ENCODE peak calls at places on chromosomes 11 and 22, in nine cellular contexts. W is heart left ventricle, J is transverse colon, O is thyroid gland, T is HepG2, Z is prostate gland, S is esophagus squamous epithelium, G is right lobe of liver, Y is stomach. V is an unnamed sample.

GRCh38 chr11:107591446-107592236 is 694 bp downstream of the ELMOD1 start:
- DNase-seq in W (no peak), J (no peak), O (peak; percentile 9), T (no peak), Z (no peak), S (no peak), G (peak; percentile 32), Y (no peak), V (peak; percentile 27)

GRCh38 chr11:21037836-21038235 is 368.4 kb downstream of the NELL1 start:
- DNase-seq in W (no peak), J (no peak), O (no peak), T (no peak), Z (no peak), S (no peak), G (no peak), Y (no peak), V (no peak)

GRCh38 chr22:49297286-49297870 is 530.3 kb downstream of the BRD1 start:
- DNase-seq in W (no peak), J (no peak), O (no peak), T (no peak), Z (peak; percentile 1), S (no peak), G (no peak), Y (peak; percentile 10), V (no peak)

GRCh38 chr22:33984211-33984610 is 63.9 kb upstream of the LARGE1 start:
- DNase-seq in W (no peak), J (no peak), O (no peak), T (no peak), Z (no peak), S (no peak), G (no peak), Y (no peak), V (no peak)

GRCh38 chr22:40609216-40609615 is 27.3 kb downstream of the MRTFA start:
- DNase-seq in W (no peak), J (no peak), O (no peak), T (no peak), Z (no peak), S (no peak), G (no peak), Y (no peak), V (no peak)

GRCh38 chr11:113174862-113175261 is 139.5 kb upstream of the TTC12 start:
- DNase-seq in W (no peak), J (no peak), O (no peak), T (no peak), Z (no peak), S (no peak), G (no peak), Y (no peak), V (no peak)

GRCh38 chr11:12936200-12936599 is 72.9 kb upstream of the RASSF10 start:
- DNase-seq in W (no peak), J (no peak), O (no peak), T (no peak), Z (no peak), S (no peak), G (no peak), Y (no peak), V (no peak)

GRCh38 chr22:44892243-44892642 is 117.6 kb downstream of the PHF21B start:
- DNase-seq in W (no peak), J (peak; percentile 4), O (no peak), T (no peak), Z (no peak), S (no peak), G (no peak), Y (no peak), V (no peak)

GRCh38 chr11:42631223-42631843 is 680.5 kb upstream of the API5 start:
- DNase-seq in W (no peak), J (no peak), O (no peak), T (peak; percentile 12), Z (no peak), S (no peak), G (no peak), Y (no peak), V (peak; percentile 37)

GRCh38 chr11:131052367-131052766 is 136.1 kb upstream of the SNX19 start:
- DNase-seq in W (no peak), J (no peak), O (no peak), T (no peak), Z (no peak), S (no peak), G (no peak), Y (no peak), V (no peak)

GRCh38 chr22:50438305-50439275 is 36.2 kb downstream of the SBF1 start:
- DNase-seq in W (peak; percentile 22), J (no peak), O (no peak), T (no peak), Z (no peak), S (no peak), G (peak; percentile 23), Y (no peak), V (no peak)

GRCh38 chr11:112477152-112477928 is 216.7 kb upstream of the PLET1 start:
- DNase-seq in W (no peak), J (no peak), O (no peak), T (no peak), Z (no peak), S (no peak), G (no peak), Y (no peak), V (no peak)

GRCh38 chr11:88421530-88421929 is 84.0 kb upstream of the CTSC start:
- DNase-seq in W (peak; percentile 45), J (no peak), O (no peak), T (no peak), Z (no peak), S (no peak), G (no peak), Y (no peak), V (no peak)

GRCh38 chr11:24559315-24559714 is 62.5 kb downstream of the LUZP2 start:
- DNase-seq in W (no peak), J (no peak), O (no peak), T (no peak), Z (no peak), S (no peak), G (no peak), Y (no peak), V (no peak)

GRCh38 chr11:30608534-30608933 is 22.4 kb upstream of the MPPED2 start:
- DNase-seq in W (no peak), J (no peak), O (no peak), T (no peak), Z (no peak), S (no peak), G (no peak), Y (no peak), V (no peak)

GRCh38 chr11:45658292-45658991 is 7.0 kb downstream of the CHST1 start:
- DNase-seq in W (peak; percentile 89), J (peak; percentile 44), O (peak; percentile 64), T (peak; percentile 10), Z (no peak), S (no peak), G (peak; percentile 77), Y (peak; percentile 34), V (peak; percentile 68)

GRCh38 chr11:61115498-61116224 is 13.4 kb downstream of the CD5 start:
- DNase-seq in W (no peak), J (no peak), O (no peak), T (no peak), Z (no peak), S (no peak), G (peak; percentile 3), Y (no peak), V (no peak)

GRCh38 chr22:24977370-24978230 is 25.1 kb downstream of the KIAA1671 start:
- DNase-seq in W (peak; percentile 73), J (peak; percentile 68), O (peak; percentile 83), T (no peak), Z (peak; percentile 66), S (no peak), G (peak; percentile 58), Y (no peak), V (peak; percentile 39)

GRCh38 chr11:76805206-76805913 is 22.2 kb downstream of the TSKU start:
- DNase-seq in W (no peak), J (no peak), O (no peak), T (no peak), Z (no peak), S (no peak), G (no peak), Y (no peak), V (no peak)

GRCh38 chr11:1959786-1960185 is 12.7 kb downstream of the MRPL23 start:
- DNase-seq in W (no peak), J (no peak), O (no peak), T (no peak), Z (no peak), S (no peak), G (peak; percentile 6), Y (no peak), V (no peak)

GRCh38 chr22:37639070-37639760 is at the start of gene SH3BP1:
- DNase-seq in W (peak; percentile 60), J (peak; percentile 81), O (peak; percentile 59), T (peak; percentile 57), Z (no peak), S (no peak), G (peak; percentile 54), Y (peak; percentile 59), V (no peak)
- TF ChIP-seq POLR2A in W (no peak), J (peak; percentile 67), O (no peak), T (no peak), Z (peak; percentile 60), S (no peak), G (no peak), Y (no peak), V (no peak)

DNA sequence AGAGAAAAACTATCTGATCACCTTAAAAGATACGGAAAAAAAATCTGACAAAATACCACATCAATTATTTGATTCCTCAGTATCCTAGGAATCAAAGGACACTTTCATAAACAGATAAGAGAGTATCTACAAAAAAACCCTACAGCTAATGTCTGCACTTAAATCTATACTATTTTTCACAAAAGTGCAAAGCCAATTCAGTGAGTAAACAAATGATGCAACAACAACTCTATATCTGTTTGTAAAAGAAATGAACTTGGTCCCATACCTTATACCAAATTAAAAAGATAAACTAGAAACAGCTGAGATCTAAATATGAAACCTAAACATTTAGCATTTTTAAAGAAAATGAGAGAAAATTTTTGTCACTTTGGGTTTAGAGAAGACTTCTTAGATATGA is 263.8 kb downstream of the SWAP70 start:
- DNase-seq in W (no peak), J (no peak), O (no peak), T (no peak), Z (no peak), S (no peak), G (no peak), Y (no peak), V (no peak)
- H3K4me1 ChIP-seq in W (no peaks in the 10 kb centered on the region), J (no peaks in the 10 kb centered on the region), O (peaks cover 5% of the 10 kb centered on the region), T (peaks cover 52% of the 10 kb centered on the region), Z (no peaks in the 10 kb centered on the region), S (no peaks in the 10 kb centered on the region), G (no peaks in the 10 kb centered on the region), Y (no peaks in the 10 kb centered on the region), V (no peaks in the 10 kb centered on the region)

GRCh38 chr11:47846998-47847397 is 1.2 kb downstream of the NUP160 start:
- DNase-seq in W (no peak), J (no peak), O (no peak), T (peak; percentile 34), Z (no peak), S (no peak), G (no peak), Y (no peak), V (no peak)
- H3K4me3 ChIP-seq in W (peak overlapping the region; percentile 82), J (peak overlapping the region; percentile 67), O (no peak overlapping the region), T (peak overlapping the region; percentile 78), Z (peak overlapping the region; percentile 90), S (peak overlapping the region; percentile 71), G (peak overlapping the region; percentile 76), Y (peak overlapping the region; percentile 79), V (no peak overlapping the region)

DNA sequence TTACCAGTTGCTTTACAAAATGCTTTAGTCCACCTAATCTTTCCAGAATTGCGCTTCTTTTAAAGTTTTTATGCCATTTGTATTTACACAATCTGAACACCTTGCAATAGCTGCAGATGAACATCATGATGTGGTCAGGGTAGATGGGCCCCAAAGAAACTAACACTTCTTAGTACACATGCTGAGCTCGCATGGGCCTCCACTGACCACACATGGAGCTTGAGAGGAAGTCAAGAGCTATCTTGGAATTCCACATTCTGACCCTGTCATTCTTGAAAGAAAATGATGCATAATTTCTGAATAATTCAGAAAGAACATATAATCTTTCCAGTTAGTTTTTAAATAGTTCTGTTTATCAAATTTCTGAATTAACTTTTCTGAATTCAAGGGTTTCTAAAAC is 7.7 kb downstream of the LIPT2 start:
- DNase-seq in W (no peak), J (no peak), O (no peak), T (no peak), Z (no peak), S (no peak), G (no peak), Y (no peak), V (no peak)
- TF ChIP-seq POLR2A in W (no peak), J (no peak), O (no peak), T (no peak), Z (no peak), S (no peak), G (no peak), Y (no peak), V (no peak)